ENCODE peak calls at places on chromosomes 2 and 18, in eight cellular contexts. N, F, C, Q, I, J, G and H are unnamed samples.

GRCh38 chr2:42905341-42906114 is 113.1 kb upstream of the HAAO start:
- DNase-seq in N (peak), F (no peak), C (no peak), Q (no peak), I (peak), J (no peak), G (no peak), H (peak)

GRCh38 chr2:73324126-73324525 is 30.8 kb upstream of the EGR4 start:
- DNase-seq in N (no peak), F (no peak), C (no peak), Q (no peak), I (no peak), J (no peak), G (no peak), H (no peak)

GRCh38 chr2:2851316-2851715 is 520.2 kb upstream of the MYT1L start:
- DNase-seq in N (no peak), F (no peak), C (no peak), Q (no peak), I (no peak), J (no peak), G (no peak), H (no peak)

GRCh38 chr18:58843662-58844035 is 21.0 kb upstream of the ZNF532 start:
- DNase-seq in N (no peak), F (no peak), C (no peak), Q (no peak), I (no peak), J (no peak), G (no peak), H (no peak)

GRCh38 chr2:204900487-204900886 is 355.2 kb downstream of the PARD3B start:
- DNase-seq in N (peak), F (no peak), C (no peak), Q (no peak), I (no peak), J (no peak), G (no peak), H (no peak)

GRCh38 chr18:48897531-48897930 is 53.2 kb downstream of the SMAD7 start:
- DNase-seq in N (no peak), F (no peak), C (no peak), Q (no peak), I (peak), J (no peak), G (no peak), H (no peak)

GRCh38 chr18:395481-396250 is 104.8 kb downstream of the COLEC12 start:
- DNase-seq in N (no peak), F (no peak), C (no peak), Q (peak), I (no peak), J (no peak), G (no peak), H (peak)

GRCh38 chr2:225100269-225100668 is 58.0 kb upstream of the DOCK10 start:
- DNase-seq in N (no peak), F (no peak), C (no peak), Q (no peak), I (no peak), J (no peak), G (no peak), H (no peak)

GRCh38 chr2:100733344-100734187 is 86.4 kb upstream of the NPAS2 start:
- DNase-seq in N (peak), F (no peak), C (no peak), Q (no peak), I (no peak), J (no peak), G (no peak), H (peak)

GRCh38 chr2:149989447-149990063 is 402.0 kb upstream of the MMADHC start:
- DNase-seq in N (peak), F (no peak), C (no peak), Q (peak), I (no peak), J (no peak), G (no peak), H (no peak)

DNA sequence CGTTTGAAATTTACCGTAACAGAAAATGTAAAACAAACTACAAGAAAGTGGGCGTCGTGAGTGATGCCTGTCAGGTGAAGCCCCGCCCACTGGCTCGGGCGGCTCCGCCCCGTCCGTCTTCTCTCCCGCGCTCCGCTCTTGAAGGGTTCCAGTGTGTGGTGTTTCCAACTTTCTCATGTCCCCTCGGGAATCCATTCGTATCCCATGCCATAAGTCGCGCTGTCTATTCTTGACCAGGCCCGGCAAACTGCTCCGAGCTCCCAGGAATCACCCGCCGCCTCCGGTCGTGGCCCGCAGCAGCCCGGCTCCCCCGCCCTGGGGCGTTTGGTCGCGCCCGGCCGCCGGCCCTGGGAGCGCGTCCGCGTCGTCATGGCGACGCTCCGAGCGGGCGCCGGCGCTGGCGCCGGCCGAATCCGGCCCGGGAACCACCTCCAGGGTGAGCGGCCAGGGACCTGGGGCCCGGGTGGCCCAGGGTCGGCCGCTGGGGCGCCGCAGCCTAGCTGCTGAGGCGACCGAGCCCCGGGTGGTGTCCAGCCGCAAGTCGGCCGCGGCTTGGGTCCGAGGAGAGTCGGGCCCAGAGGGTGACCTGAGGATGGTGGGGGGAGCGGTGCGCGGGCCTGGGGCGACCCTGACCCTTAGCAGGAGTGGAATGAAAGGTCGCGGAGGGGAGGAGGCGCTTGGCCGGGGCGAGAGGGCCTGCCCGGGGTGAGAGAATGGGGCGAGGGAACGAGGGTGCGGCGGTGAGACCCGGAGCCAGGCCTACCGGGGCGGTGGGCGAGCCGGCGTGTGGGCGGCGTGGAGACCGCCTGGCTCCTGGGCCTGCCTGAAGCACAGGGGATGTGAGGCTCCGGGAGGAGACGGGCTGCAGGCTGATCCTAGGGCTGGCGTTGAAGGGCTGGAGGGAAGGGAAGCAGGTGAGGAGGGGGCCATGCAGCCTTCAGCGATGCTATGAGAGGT is at the start of gene CFAP221:
- DNase-seq in N (peak), F (peak), C (peak), Q (peak), I (no peak), J (peak), G (no peak), H (no peak)
- H3K27ac ChIP-seq in N (no peak), F (peak), C (peak), Q (peak), I (no peak), J (peak), G (no peak), H (no peak)

GRCh38 chr2:190415794-190416729 is 7.9 kb downstream of the MFSD6 start:
- DNase-seq in N (no peak), F (no peak), C (no peak), Q (no peak), I (no peak), J (no peak), G (no peak), H (no peak)

GRCh38 chr2:190420822-190421221 is 12.7 kb downstream of the MFSD6 start:
- DNase-seq in N (no peak), F (no peak), C (no peak), Q (no peak), I (no peak), J (no peak), G (no peak), H (no peak)

GRCh38 chr2:190418717-190419116 is 10.6 kb downstream of the MFSD6 start:
- DNase-seq in N (no peak), F (no peak), C (no peak), Q (no peak), I (no peak), J (no peak), G (no peak), H (no peak)

GRCh38 chr2:190415251-190415650 is 7.1 kb downstream of the MFSD6 start:
- DNase-seq in N (no peak), F (no peak), C (no peak), Q (no peak), I (no peak), J (no peak), G (no peak), H (no peak)

DNA sequence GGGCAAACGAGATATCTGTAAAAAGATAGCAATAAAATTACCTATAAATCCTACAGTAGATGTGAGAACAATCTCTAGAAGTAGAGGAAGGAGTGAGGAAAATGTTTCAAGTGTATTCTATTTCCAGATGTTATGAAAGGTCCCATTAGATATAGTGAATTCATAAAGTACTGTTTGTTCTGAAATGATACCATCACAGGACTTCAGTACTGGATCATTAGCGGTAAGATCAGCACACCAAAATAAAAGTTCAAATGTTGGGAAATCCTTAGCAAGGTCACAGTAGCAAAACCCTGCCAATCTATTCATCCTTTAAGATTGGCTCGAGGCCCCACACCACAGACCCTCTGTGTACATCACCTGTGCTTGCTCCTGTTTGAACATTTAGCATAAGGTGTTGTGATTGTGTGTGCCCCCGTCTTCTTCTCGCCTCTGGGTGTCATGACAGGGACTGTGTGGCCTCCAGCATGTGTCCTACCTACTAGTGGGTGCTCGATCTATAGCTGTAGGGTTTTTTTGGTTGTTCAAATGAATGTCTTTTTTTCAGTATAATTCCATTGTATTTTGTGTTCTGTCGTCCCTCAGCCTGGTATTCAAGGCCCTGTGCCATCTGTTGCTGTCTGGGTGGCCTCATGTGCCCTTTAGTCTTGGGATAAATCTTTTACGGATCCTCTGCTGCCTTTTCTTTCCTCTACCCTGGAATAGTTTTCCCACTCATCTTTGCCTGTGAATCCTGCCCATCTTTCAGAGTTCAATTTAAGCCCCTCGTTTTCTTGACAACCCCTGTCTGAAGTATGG is 9.1 kb downstream of the MFSD6 start:
- DNase-seq in N (peak), F (no peak), C (no peak), Q (no peak), I (no peak), J (no peak), G (no peak), H (no peak)
- TF ChIP-seq POLR2AphosphoS5 in N (no peak), F (no peak), C (no peak), Q (no peak), I (no peak), J (no peak), G (no peak), H (no peak)

DNA sequence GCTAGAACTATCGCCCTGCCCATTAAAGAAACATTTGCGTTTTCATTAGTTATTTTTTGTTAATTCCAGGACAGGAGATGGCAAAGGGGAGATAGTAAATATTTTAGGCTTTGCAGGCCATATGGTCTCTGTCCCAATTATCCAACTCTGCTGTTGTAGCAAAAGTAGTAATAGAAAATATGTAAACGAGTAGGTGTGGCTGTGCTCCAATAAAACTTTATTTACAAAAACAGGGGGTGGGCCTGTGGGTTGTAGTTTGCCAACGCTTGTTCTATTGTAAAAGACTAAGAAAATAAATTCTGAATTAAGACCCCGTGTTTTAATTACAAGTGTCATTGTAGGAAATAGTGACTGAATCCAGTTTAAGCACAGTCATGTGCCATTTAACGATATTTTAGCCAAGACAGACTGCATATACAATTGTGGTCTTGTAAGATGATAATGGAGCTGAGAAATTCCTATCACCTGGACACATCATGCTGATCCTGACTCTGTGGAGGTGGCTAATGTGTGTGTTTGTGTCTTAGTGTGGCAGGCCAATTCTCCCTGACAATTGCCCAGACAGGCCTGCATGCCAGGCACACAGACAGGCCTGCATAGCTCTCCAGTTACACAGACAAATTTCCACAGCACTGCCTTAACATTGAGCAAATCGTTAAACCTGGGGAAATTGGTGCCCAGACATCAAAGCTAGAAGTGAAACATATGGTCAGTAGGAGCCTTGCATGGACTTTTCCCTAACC is 76.4 kb downstream of the SKA1 start:
- DNase-seq in N (no peak), F (no peak), C (no peak), Q (no peak), I (no peak), J (no peak), G (no peak), H (no peak)
- TF ChIP-seq EP300 in N (no peak), F (no peak), C (no peak), Q (no peak), I (no peak), J (no peak), G (no peak), H (no peak)

GRCh38 chr2:96145028-96145939 is at the start of gene DUSP2:
- DNase-seq in N (no peak), F (no peak), C (peak), Q (peak), I (peak), J (peak), G (peak), H (peak)
- H3K27ac ChIP-seq in N (no peak), F (no peak), C (peak), Q (peak), I (peak), J (no peak), G (peak), H (peak)